ENCODE peak calls at places on chromosome 11, in ten cellular contexts. V, X, P, M, R, F, G, U, I and Y are unnamed samples.

GRCh38 chr11:58788355-58789023 is 56.0 kb downstream of the GLYATL2 start:
- DNase-seq in V (no peak), X (peak), P (peak), M (peak), R (peak), F (no peak), G (no peak), U (peak), I (peak), Y (peak)

GRCh38 chr11:133403900-133404299 is 128.4 kb downstream of the OPCML start:
- DNase-seq in V (no peak), X (no peak), P (peak), M (no peak), R (no peak), F (no peak), G (no peak), U (no peak), I (no peak), Y (no peak)

GRCh38 chr11:67996622-67997459 is 7.1 kb downstream of the UNC93B1 start:
- DNase-seq in V (peak), X (peak), P (peak), M (peak), R (peak), F (no peak), G (no peak), U (no peak), I (no peak), Y (no peak)

GRCh38 chr11:41245704-41246398 is 213.6 kb downstream of the LRRC4C start:
- DNase-seq in V (peak), X (no peak), P (no peak), M (no peak), R (no peak), F (no peak), G (no peak), U (no peak), I (no peak), Y (no peak)

GRCh38 chr11:73949246-73949645 is 1.6 kb upstream of the DNAJB13 start:
- DNase-seq in V (no peak), X (no peak), P (no peak), M (no peak), R (no peak), F (no peak), G (no peak), U (no peak), I (no peak), Y (no peak)

GRCh38 chr11:10092426-10092825 is 201.6 kb downstream of the SBF2 start:
- DNase-seq in V (no peak), X (no peak), P (no peak), M (no peak), R (no peak), F (no peak), G (no peak), U (no peak), I (no peak), Y (no peak)

GRCh38 chr11:46762248-46762647 is 43.2 kb downstream of the F2 start:
- DNase-seq in V (no peak), X (no peak), P (no peak), M (no peak), R (no peak), F (no peak), G (no peak), U (no peak), I (no peak), Y (no peak)

GRCh38 chr11:119156496-119156895 is 7.6 kb downstream of the ABCG4 start:
- DNase-seq in V (no peak), X (no peak), P (no peak), M (no peak), R (no peak), F (no peak), G (no peak), U (no peak), I (no peak), Y (no peak)

GRCh38 chr11:2298795-2299747 is 2.6 kb downstream of the C11orf21 start:
- DNase-seq in V (peak), X (peak), P (peak), M (peak), R (peak), F (no peak), G (no peak), U (no peak), I (peak), Y (no peak)

GRCh38 chr11:110777765-110778164 is 65.5 kb upstream of the ARHGAP20 start:
- DNase-seq in V (no peak), X (peak), P (peak), M (no peak), R (no peak), F (no peak), G (no peak), U (no peak), I (no peak), Y (no peak)

GRCh38 chr11:8025123-8025522 is 38.0 kb downstream of the EIF3F start:
- DNase-seq in V (peak), X (no peak), P (no peak), M (no peak), R (no peak), F (no peak), G (no peak), U (no peak), I (no peak), Y (no peak)

DNA sequence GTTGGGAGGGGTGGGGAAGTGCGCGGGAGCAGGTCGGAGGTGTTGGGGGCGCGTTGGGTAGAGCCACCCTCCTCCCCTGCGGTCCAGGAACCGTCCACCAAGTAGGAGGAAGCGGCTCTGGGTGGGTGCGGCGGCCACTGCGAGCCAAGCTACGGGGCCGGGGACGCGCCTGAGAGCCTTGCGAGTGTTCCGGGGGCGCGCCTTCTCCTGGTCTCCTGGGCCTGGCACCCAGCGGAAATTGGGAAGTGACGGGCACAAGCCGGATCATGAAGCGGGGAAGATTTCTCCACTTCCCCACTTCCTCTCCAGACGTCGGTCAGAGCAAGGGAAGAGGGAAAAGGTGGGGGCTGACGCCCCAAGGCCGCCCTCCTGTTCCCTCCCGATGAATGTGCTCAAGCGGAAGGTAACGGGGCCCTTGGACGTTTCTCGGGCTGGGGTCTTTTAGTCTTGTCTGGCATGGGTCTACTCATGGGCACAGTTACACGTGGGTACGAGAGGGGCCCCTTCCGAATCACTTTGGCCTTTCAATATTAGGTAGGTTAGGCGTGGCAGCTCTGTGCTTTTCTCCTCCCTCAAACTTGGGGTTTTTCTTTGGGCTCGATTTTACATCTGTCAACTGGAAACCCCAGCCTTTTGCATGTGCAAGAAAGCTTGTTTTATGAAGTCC is 851 bp downstream of the RBM14 start:
- DNase-seq in V (peak), X (peak), P (peak), M (no peak), R (peak), F (no peak), G (no peak), U (no peak), I (no peak), Y (no peak)
- TF ChIP-seq CTCF in V (no peak), X (no peak), P (no peak), M (no peak), R (no peak), F (no peak), G (no peak), U (no peak), I (no peak), Y (no peak)

DNA sequence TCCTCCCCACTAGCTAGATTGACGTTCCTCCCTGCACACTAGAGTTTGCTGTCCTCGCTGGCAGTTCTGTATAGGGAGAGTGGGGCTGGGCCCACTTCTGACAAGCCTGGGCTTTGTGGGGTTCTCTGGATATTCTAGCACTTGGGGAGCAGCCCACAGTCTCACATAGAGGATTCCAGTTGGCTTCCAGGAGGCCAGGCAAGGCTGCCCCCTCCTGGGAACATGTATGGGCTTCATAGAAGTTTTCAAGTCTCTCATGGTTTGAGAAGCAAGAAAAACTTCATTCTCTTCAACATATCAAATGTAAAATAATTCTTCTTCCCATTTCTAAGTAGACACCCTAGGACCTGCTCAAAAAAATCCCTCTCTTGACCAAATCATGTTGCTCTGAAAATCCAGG is 87.5 kb downstream of the NAV2 start:
- DNase-seq in V (no peak), X (no peak), P (no peak), M (no peak), R (no peak), F (no peak), G (no peak), U (no peak), I (no peak), Y (no peak)
- TF ChIP-seq CTCF in V (no peak), X (no peak), P (peak), M (no peak), R (peak), F (no peak), G (peak), U (peak), I (no peak), Y (peak)

GRCh38 chr11:5550440-5551095 is 2.2 kb upstream of the OR52H1 start:
- DNase-seq in V (no peak), X (no peak), P (peak), M (no peak), R (no peak), F (no peak), G (peak), U (peak), I (peak), Y (no peak)

GRCh38 chr11:5547982-5548381 is 358 bp downstream of the OR52H1 start:
- DNase-seq in V (no peak), X (no peak), P (no peak), M (no peak), R (no peak), F (no peak), G (no peak), U (no peak), I (no peak), Y (no peak)

GRCh38 chr11:5556596-5557188 is 8.4 kb upstream of the OR52H1 start:
- DNase-seq in V (no peak), X (no peak), P (no peak), M (no peak), R (no peak), F (no peak), G (no peak), U (no peak), I (no peak), Y (no peak)

GRCh38 chr11:5548440-5548839 is at the start of gene OR52H1:
- DNase-seq in V (no peak), X (no peak), P (no peak), M (no peak), R (no peak), F (no peak), G (no peak), U (no peak), I (no peak), Y (no peak)

DNA sequence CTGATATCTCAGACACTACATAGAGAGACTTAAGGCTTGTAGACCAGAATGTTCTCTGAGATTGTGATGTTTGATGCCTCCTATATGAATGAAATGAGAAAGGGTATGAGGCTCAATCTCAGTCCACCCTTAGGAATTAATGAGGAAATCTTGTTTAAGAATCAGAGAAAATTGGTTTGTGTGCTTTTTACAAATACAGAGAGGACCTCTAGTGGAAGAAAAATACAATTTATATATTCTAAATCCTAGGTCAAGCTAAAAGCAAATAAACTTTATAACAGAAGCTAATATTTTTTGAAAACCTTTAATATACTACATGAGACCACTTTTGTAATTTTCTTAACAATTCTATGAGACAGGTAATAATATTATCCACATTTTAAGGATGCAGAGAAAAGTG is 5.0 kb upstream of the OR52H1 start:
- DNase-seq in V (no peak), X (no peak), P (no peak), M (no peak), R (no peak), F (no peak), G (no peak), U (no peak), I (no peak), Y (no peak)
- TF ChIP-seq CTCF in V (no peak), X (no peak), P (no peak), M (no peak), R (peak), F (no peak), G (peak), U (no peak), I (no peak), Y (peak)

GRCh38 chr11:63998558-63999348 is 12.5 kb downstream of the OTUB1 start:
- DNase-seq in V (no peak), X (no peak), P (peak), M (no peak), R (no peak), F (no peak), G (no peak), U (no peak), I (no peak), Y (no peak)

GRCh38 chr11:63999349-64000025 is 13.2 kb downstream of the OTUB1 start:
- DNase-seq in V (no peak), X (peak), P (peak), M (peak), R (peak), F (peak), G (no peak), U (no peak), I (peak), Y (no peak)

GRCh38 chr11:64001552-64002427 is 15.6 kb downstream of the OTUB1 start:
- DNase-seq in V (no peak), X (no peak), P (no peak), M (no peak), R (no peak), F (no peak), G (no peak), U (no peak), I (no peak), Y (no peak)

GRCh38 chr11:64000026-64000739 is 13.9 kb downstream of the OTUB1 start:
- DNase-seq in V (no peak), X (peak), P (peak), M (peak), R (peak), F (no peak), G (no peak), U (peak), I (no peak), Y (peak)

GRCh38 chr11:64000740-64001514 is 14.7 kb downstream of the OTUB1 start:
- DNase-seq in V (no peak), X (no peak), P (no peak), M (no peak), R (no peak), F (no peak), G (no peak), U (no peak), I (no peak), Y (no peak)
- TF ChIP-seq CTCF in V (no peak), X (no peak), P (no peak), M (no peak), R (no peak), F (no peak), G (no peak), U (no peak), I (no peak), Y (no peak)

GRCh38 chr11:126485021-126485781 is 129.7 kb downstream of the ST3GAL4 start:
- DNase-seq in V (no peak), X (no peak), P (peak), M (no peak), R (no peak), F (no peak), G (peak), U (peak), I (no peak), Y (peak)
- TF ChIP-seq CTCF in V (no peak), X (no peak), P (peak), M (no peak), R (peak), F (no peak), G (peak), U (peak), I (peak), Y (peak)